ENCODE peak calls at places on chromosomes 13 and 19, in five cellular contexts. W is GM04504; V is activated CD4-positive, alpha-beta T cell treated with anti-CD3 and anti-CD28 coated beads, Interleukin-2, amount 10 ng/mL, durations not matched to agents 7 days and 5 days; S is iPS-NIHi11; C is OCI-M1. R is an unnamed sample.

GRCh38 chr13:50421457-50422130 is 406.4 kb downstream of the KCNRG start:
- DNase-seq in W (no peak), V (no peak), C (no peak), S (no peak), R (no peak)

GRCh38 chr19:48511800-48512503 is at the start of gene LMTK3:
- DNase-seq in C (peak; percentile 27), W (no peak), S (peak; percentile 70), V (peak; percentile 84), R (no peak)

GRCh38 chr19:8609210-8610040 is 1.1 kb downstream of the ADAMTS10 start:
- DNase-seq in C (peak; percentile 80), W (no peak), V (no peak), S (peak; percentile 90), R (no peak)

GRCh38 chr19:6678690-6679109 is 8.7 kb upstream of the TNFSF14 start:
- DNase-seq in V (peak; percentile 24), W (no peak), C (no peak), S (no peak), R (no peak)

GRCh38 chr19:48398329-48399235 is 5.1 kb downstream of the GRIN2D start:
- DNase-seq in W (no peak), S (peak; percentile 89), V (peak; percentile 86), C (peak; percentile 95), R (no peak)

GRCh38 chr19:58547323-58548312 is 3.8 kb downstream of the TRIM28 start:
- DNase-seq in W (no peak), S (no peak), C (no peak), V (no peak), R (no peak)

GRCh38 chr13:35630551-35631275 is 154.2 kb upstream of the MAB21L1 start:
- DNase-seq in S (peak; percentile 69), C (peak; percentile 81), W (peak; percentile 38), V (no peak), R (peak; percentile 32)

GRCh38 chr19:41569481-41570150 is 6.3 kb upstream of the CEACAM21 start:
- DNase-seq in C (no peak), W (no peak), S (no peak), V (no peak), R (no peak)

GRCh38 chr19:17755977-17756670 is 4.8 kb downstream of the FCHO1 start:
- DNase-seq in W (no peak), C (peak; percentile 47), V (peak; percentile 59), S (peak; percentile 85), R (no peak)

GRCh38 chr13:110559429-110559943 is 2.0 kb downstream of the RAB20 start:
- DNase-seq in C (no peak), W (peak; percentile 17), V (no peak), S (no peak), R (no peak)

GRCh38 chr19:44737238-44738160 is 11.0 kb upstream of the BCL3 start:
- DNase-seq in S (no peak), C (no peak), W (no peak), V (no peak), R (peak; percentile 83)

GRCh38 chr13:98925949-98926348 is 51.9 kb downstream of the DOCK9 start:
- DNase-seq in S (no peak), W (no peak), V (no peak), C (no peak), R (no peak)

GRCh38 chr19:40601061-40601973 is at the start of gene LTBP4:
- DNase-seq in S (peak; percentile 7), V (no peak), W (no peak), C (peak; percentile 85), R (no peak)

GRCh38 chr19:1864480-1865171 is 1.2 kb upstream of the KLF16 start:
- DNase-seq in V (peak; percentile 58), C (peak; percentile 72), S (peak; percentile 89), W (no peak), R (no peak)

GRCh38 chr13:112744306-112745021 is 54.6 kb downstream of the ATP11A start:
- DNase-seq in V (no peak), S (no peak), C (no peak), W (no peak), R (no peak)

GRCh38 chr13:114065141-114065925 is 67.1 kb downstream of the RASA3 start:
- DNase-seq in V (peak; percentile 66), C (no peak), S (peak; percentile 77), W (peak; percentile 98), R (peak; percentile 97)

GRCh38 chr19:6250024-6250605 is 29.7 kb downstream of the MLLT1 start:
- DNase-seq in V (no peak), S (no peak), C (no peak), W (no peak), R (no peak)

GRCh38 chr19:48780684-48781391 is 25.5 kb downstream of the FGF21 start:
- DNase-seq in C (peak; percentile 95), V (no peak), W (no peak), S (no peak), R (no peak)

GRCh38 chr19:49338691-49339363 is 3.6 kb downstream of the CD37 start:
- DNase-seq in V (no peak), W (no peak), C (no peak), S (peak; percentile 94), R (no peak)

GRCh38 chr13:41785402-41786142 is 175.3 kb downstream of the VWA8 start:
- DNase-seq in W (no peak), V (no peak), C (no peak), S (no peak), R (no peak)